ENCODE peak calls at places on chromosomes 11 and 22, in nine cellular contexts. One of them, this sample, is unnamed. For H3K4me1, the result is how much of the 10 kb centered on the place peaks cover.

GRCh38 chr11:96474263-96474662 is 84.5 kb downstream of the JRKL start:
- DNase-seq in ovary: no peak
- DNase-seq in cardiac muscle cell: no peak
- DNase-seq in tibial nerve: no peak
- DNase-seq in sigmoid colon: no peak
- DNase-seq in GM12878: no peak
- DNase-seq in H1: no peak
- DNase-seq in psoas muscle: no peak
- DNase-seq in hepatocyte: no peak
- DNase-seq in this sample: no peak

GRCh38 chr11:126766425-126766824 is 234.1 kb downstream of the KIRREL3 start:
- DNase-seq in ovary: no peak
- DNase-seq in cardiac muscle cell: no peak
- DNase-seq in tibial nerve: no peak
- DNase-seq in sigmoid colon: no peak
- DNase-seq in GM12878: no peak
- DNase-seq in H1: no peak
- DNase-seq in psoas muscle: no peak
- DNase-seq in hepatocyte: peak
- DNase-seq in this sample: no peak

GRCh38 chr22:18103527-18104269 is 6.9 kb upstream of the TUBA8 start:
- DNase-seq in ovary: no peak
- DNase-seq in cardiac muscle cell: no peak
- DNase-seq in tibial nerve: no peak
- DNase-seq in sigmoid colon: no peak
- DNase-seq in GM12878: peak
- DNase-seq in H1: no peak
- DNase-seq in psoas muscle: no peak
- DNase-seq in hepatocyte: no peak
- DNase-seq in this sample: no peak

GRCh38 chr11:123783536-123783935 is 22.6 kb downstream of the OR6M1 start:
- DNase-seq in ovary: no peak
- DNase-seq in cardiac muscle cell: no peak
- DNase-seq in tibial nerve: no peak
- DNase-seq in sigmoid colon: no peak
- DNase-seq in GM12878: no peak
- DNase-seq in H1: no peak
- DNase-seq in psoas muscle: no peak
- DNase-seq in hepatocyte: no peak
- DNase-seq in this sample: no peak

GRCh38 chr22:49533886-49534285 is 293.8 kb downstream of the BRD1 start:
- DNase-seq in ovary: no peak
- DNase-seq in cardiac muscle cell: no peak
- DNase-seq in tibial nerve: no peak
- DNase-seq in sigmoid colon: peak
- DNase-seq in GM12878: no peak
- DNase-seq in H1: no peak
- DNase-seq in psoas muscle: no peak
- DNase-seq in hepatocyte: no peak
- DNase-seq in this sample: no peak

GRCh38 chr11:118224512-118225180 is at the start of gene JAML:
- DNase-seq in ovary: no peak
- DNase-seq in cardiac muscle cell: no peak
- DNase-seq in tibial nerve: no peak
- DNase-seq in sigmoid colon: no peak
- DNase-seq in GM12878: no peak
- DNase-seq in H1: no peak
- DNase-seq in psoas muscle: no peak
- DNase-seq in hepatocyte: no peak
- DNase-seq in this sample: no peak

GRCh38 chr11:109972181-109972715 is 120.9 kb upstream of the ZC3H12C start:
- DNase-seq in ovary: no peak
- DNase-seq in cardiac muscle cell: peak
- DNase-seq in tibial nerve: no peak
- DNase-seq in sigmoid colon: no peak
- DNase-seq in GM12878: peak
- DNase-seq in H1: no peak
- DNase-seq in psoas muscle: no peak
- DNase-seq in hepatocyte: no peak
- DNase-seq in this sample: peak

GRCh38 chr11:2216400-2217064 is 44.9 kb upstream of the TH start:
- DNase-seq in ovary: no peak
- DNase-seq in cardiac muscle cell: no peak
- DNase-seq in tibial nerve: no peak
- DNase-seq in sigmoid colon: no peak
- DNase-seq in GM12878: no peak
- DNase-seq in H1: no peak
- DNase-seq in psoas muscle: no peak
- DNase-seq in hepatocyte: no peak
- DNase-seq in this sample: no peak

GRCh38 chr11:9214765-9215164 is 50.4 kb downstream of the DENND5A start:
- DNase-seq in ovary: no peak
- DNase-seq in cardiac muscle cell: no peak
- DNase-seq in tibial nerve: no peak
- DNase-seq in sigmoid colon: no peak
- DNase-seq in GM12878: no peak
- DNase-seq in H1: no peak
- DNase-seq in psoas muscle: no peak
- DNase-seq in hepatocyte: no peak
- DNase-seq in this sample: no peak

GRCh38 chr11:74069146-74070046 is 60.5 kb upstream of the UCP3 start:
- DNase-seq in ovary: no peak
- DNase-seq in cardiac muscle cell: no peak
- DNase-seq in tibial nerve: no peak
- DNase-seq in sigmoid colon: no peak
- DNase-seq in GM12878: no peak
- DNase-seq in H1: no peak
- DNase-seq in psoas muscle: no peak
- DNase-seq in hepatocyte: peak
- DNase-seq in this sample: no peak

GRCh38 chr11:103433976-103434375 is 324.8 kb downstream of the DYNC2H1 start:
- DNase-seq in ovary: no peak
- DNase-seq in cardiac muscle cell: no peak
- DNase-seq in tibial nerve: no peak
- DNase-seq in sigmoid colon: no peak
- DNase-seq in GM12878: no peak
- DNase-seq in H1: no peak
- DNase-seq in psoas muscle: no peak
- DNase-seq in hepatocyte: no peak
- DNase-seq in this sample: no peak

DNA sequence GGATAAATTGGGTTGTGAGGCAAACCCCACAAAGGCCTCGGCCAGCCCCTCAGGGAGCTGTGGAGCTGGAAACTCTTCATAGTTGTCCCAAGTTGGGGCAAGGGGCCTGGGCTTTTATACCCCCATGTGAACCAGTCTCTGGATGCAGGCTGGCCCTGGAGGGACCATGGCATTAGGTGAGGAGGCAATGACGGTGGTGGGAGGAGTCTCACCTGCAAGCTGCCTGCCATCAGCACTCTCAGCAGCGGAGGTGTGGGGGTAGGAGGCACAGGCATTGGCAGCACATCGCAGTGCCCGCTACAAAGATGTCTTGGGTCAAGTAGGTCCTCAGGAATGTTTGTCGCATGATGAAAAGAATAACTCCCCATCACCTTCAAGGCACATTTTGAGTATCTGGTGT is 18.2 kb upstream of the TSKU start:
- DNase-seq in ovary: no peak
- DNase-seq in cardiac muscle cell: no peak
- DNase-seq in tibial nerve: no peak
- DNase-seq in sigmoid colon: no peak
- DNase-seq in GM12878: no peak
- DNase-seq in H1: no peak
- DNase-seq in psoas muscle: no peak
- DNase-seq in hepatocyte: no peak
- DNase-seq in this sample: no peak
- H3K4me1 ChIP-seq in ovary: under half
- H3K4me1 ChIP-seq in cardiac muscle cell: under half
- H3K4me1 ChIP-seq in tibial nerve: half or more
- H3K4me1 ChIP-seq in sigmoid colon: under half
- H3K4me1 ChIP-seq in GM12878: under half
- H3K4me1 ChIP-seq in H1: under half
- H3K4me1 ChIP-seq in psoas muscle: under half
- H3K4me1 ChIP-seq in hepatocyte: under half
- H3K4me1 ChIP-seq in this sample: half or more

DNA sequence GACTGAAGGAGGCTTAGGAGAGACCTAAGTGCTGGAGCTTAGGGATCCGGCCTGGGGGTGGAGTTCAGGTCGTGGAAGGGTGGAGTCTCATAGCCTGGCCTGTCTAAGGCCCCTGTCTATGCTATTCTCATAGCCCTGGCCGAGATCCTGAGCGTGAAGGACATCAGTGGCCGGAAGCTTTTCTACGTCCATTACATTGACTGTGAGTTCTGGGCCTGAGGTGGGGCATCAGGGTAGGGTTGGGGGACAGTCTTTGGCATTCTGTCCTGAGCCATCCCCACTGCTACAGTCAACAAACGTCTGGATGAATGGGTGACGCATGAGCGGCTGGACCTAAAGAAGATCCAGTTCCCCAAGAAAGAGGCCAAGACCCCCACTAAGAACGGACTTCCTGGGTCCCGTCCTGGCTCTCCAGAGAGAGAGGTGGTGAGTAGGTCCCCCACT is 603 bp downstream of the KAT5 start:
- DNase-seq in ovary: no peak
- DNase-seq in cardiac muscle cell: no peak
- DNase-seq in tibial nerve: no peak
- DNase-seq in sigmoid colon: no peak
- DNase-seq in GM12878: no peak
- DNase-seq in H1: no peak
- DNase-seq in psoas muscle: no peak
- DNase-seq in hepatocyte: no peak
- DNase-seq in this sample: no peak
- TF ChIP-seq CTCF in ovary: no peak
- TF ChIP-seq CTCF in cardiac muscle cell: no peak
- TF ChIP-seq CTCF in tibial nerve: no peak
- TF ChIP-seq CTCF in sigmoid colon: no peak
- TF ChIP-seq CTCF in GM12878: no peak
- TF ChIP-seq CTCF in H1: no peak
- TF ChIP-seq CTCF in psoas muscle: no peak
- TF ChIP-seq CTCF in hepatocyte: no peak
- TF ChIP-seq CTCF in this sample: no peak

GRCh38 chr11:312092-312816 is 1.6 kb upstream of the IFITM1 start:
- DNase-seq in ovary: no peak
- DNase-seq in cardiac muscle cell: no peak
- DNase-seq in tibial nerve: no peak
- DNase-seq in sigmoid colon: no peak
- DNase-seq in GM12878: no peak
- DNase-seq in H1: no peak
- DNase-seq in psoas muscle: peak
- DNase-seq in hepatocyte: no peak
- DNase-seq in this sample: no peak

GRCh38 chr11:313304-313786 is 495 bp upstream of the IFITM1 start:
- DNase-seq in ovary: no peak
- DNase-seq in cardiac muscle cell: no peak
- DNase-seq in tibial nerve: no peak
- DNase-seq in sigmoid colon: no peak
- DNase-seq in GM12878: no peak
- DNase-seq in H1: no peak
- DNase-seq in psoas muscle: peak
- DNase-seq in hepatocyte: no peak
- DNase-seq in this sample: no peak

GRCh38 chr11:305834-306211 is 1.8 kb upstream of the IFITM2 start:
- DNase-seq in ovary: no peak
- DNase-seq in cardiac muscle cell: no peak
- DNase-seq in tibial nerve: no peak
- DNase-seq in sigmoid colon: no peak
- DNase-seq in GM12878: no peak
- DNase-seq in H1: no peak
- DNase-seq in psoas muscle: peak
- DNase-seq in hepatocyte: no peak
- DNase-seq in this sample: no peak

GRCh38 chr11:306645-307371 is 808 bp upstream of the IFITM2 start:
- DNase-seq in ovary: peak
- DNase-seq in cardiac muscle cell: no peak
- DNase-seq in tibial nerve: no peak
- DNase-seq in sigmoid colon: no peak
- DNase-seq in GM12878: no peak
- DNase-seq in H1: no peak
- DNase-seq in psoas muscle: peak
- DNase-seq in hepatocyte: no peak
- DNase-seq in this sample: no peak

DNA sequence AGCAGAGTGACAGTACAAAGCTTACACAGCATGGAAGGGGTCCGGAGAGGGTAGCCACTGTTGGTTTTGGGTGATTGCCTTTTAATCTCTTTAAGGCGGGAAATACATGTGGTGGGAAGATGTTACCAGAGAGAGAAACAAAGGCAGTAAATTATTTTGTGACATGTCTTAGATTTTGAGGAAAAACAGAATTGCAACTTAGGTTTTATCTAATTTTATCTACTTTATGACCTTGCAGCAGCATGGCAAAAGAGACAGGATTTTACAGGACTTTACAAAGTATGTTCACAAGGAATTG is 1.9 kb downstream of the IFITM2 start:
- DNase-seq in ovary: no peak
- DNase-seq in cardiac muscle cell: no peak
- DNase-seq in tibial nerve: no peak
- DNase-seq in sigmoid colon: no peak
- DNase-seq in GM12878: no peak
- DNase-seq in H1: no peak
- DNase-seq in psoas muscle: no peak
- DNase-seq in hepatocyte: no peak
- DNase-seq in this sample: no peak
- H3K27ac ChIP-seq in ovary: peak
- H3K27ac ChIP-seq in cardiac muscle cell: no peak
- H3K27ac ChIP-seq in tibial nerve: peak
- H3K27ac ChIP-seq in sigmoid colon: peak
- H3K27ac ChIP-seq in GM12878: peak
- H3K27ac ChIP-seq in H1: no peak
- H3K27ac ChIP-seq in psoas muscle: peak
- H3K27ac ChIP-seq in hepatocyte: peak
- H3K27ac ChIP-seq in this sample: peak

GRCh38 chr11:80436547-80436946 is 995.7 kb upstream of the TENM4 start:
- DNase-seq in ovary: no peak
- DNase-seq in cardiac muscle cell: no peak
- DNase-seq in tibial nerve: no peak
- DNase-seq in sigmoid colon: no peak
- DNase-seq in GM12878: no peak
- DNase-seq in H1: no peak
- DNase-seq in psoas muscle: no peak
- DNase-seq in hepatocyte: no peak
- DNase-seq in this sample: no peak

GRCh38 chr11:80435345-80435744 is 994.5 kb upstream of the TENM4 start:
- DNase-seq in ovary: no peak
- DNase-seq in cardiac muscle cell: no peak
- DNase-seq in tibial nerve: no peak
- DNase-seq in sigmoid colon: no peak
- DNase-seq in GM12878: no peak
- DNase-seq in H1: no peak
- DNase-seq in psoas muscle: no peak
- DNase-seq in hepatocyte: no peak
- DNase-seq in this sample: no peak

DNA sequence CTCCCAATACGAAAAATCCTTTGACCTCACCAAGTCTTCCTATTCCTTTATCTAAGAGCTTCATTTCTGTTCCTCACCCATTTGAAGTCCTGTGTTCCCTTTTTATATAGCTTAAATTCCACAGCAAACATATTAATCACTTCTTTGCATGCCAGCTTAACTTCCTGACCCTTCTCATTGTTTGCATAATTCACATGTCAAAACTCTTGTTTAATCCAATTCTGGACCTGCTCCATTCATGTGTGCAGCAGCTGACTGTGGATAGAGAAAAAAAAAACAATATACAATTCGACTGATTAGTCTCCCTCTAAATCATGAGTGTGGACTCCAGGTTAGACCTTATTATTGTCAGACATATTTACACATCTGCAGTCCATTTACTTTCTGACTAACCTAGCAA is 991.2 kb upstream of the TENM4 start:
- DNase-seq in ovary: no peak
- DNase-seq in cardiac muscle cell: no peak
- DNase-seq in tibial nerve: no peak
- DNase-seq in sigmoid colon: no peak
- DNase-seq in GM12878: no peak
- DNase-seq in H1: no peak
- DNase-seq in psoas muscle: no peak
- DNase-seq in hepatocyte: no peak
- DNase-seq in this sample: no peak
- H3K4me1 ChIP-seq in ovary: under half
- H3K4me1 ChIP-seq in cardiac muscle cell: under half
- H3K4me1 ChIP-seq in tibial nerve: under half
- H3K4me1 ChIP-seq in sigmoid colon: under half
- H3K4me1 ChIP-seq in GM12878: under half
- H3K4me1 ChIP-seq in H1: under half
- H3K4me1 ChIP-seq in psoas muscle: under half
- H3K4me1 ChIP-seq in hepatocyte: under half
- H3K4me1 ChIP-seq in this sample: under half

This sample was measured in heart right ventricle.